ENCODE peak calls at places on chromosomes 7 and 10, in ten cellular contexts. P, I, O, G, B, F, A, V, Q and J are unnamed samples.

GRCh38 chr7:69837387-69838068 is 239.3 kb downstream of the AUTS2 start:
- DNase-seq in V (no peak), B (no peak), P (no peak), O (no peak), I (no peak), F (no peak), A (peak), G (no peak), Q (no peak), J (no peak)

GRCh38 chr10:43219848-43220247 is 47.0 kb downstream of the RASGEF1A start:
- DNase-seq in I (no peak), F (no peak), A (no peak), V (no peak), G (peak), O (no peak), P (no peak), B (peak), Q (no peak), J (no peak)

GRCh38 chr10:63166742-63167258 is 33.7 kb downstream of the NRBF2 start:
- DNase-seq in O (no peak), I (peak), F (no peak), A (peak), P (peak), B (no peak), V (peak), G (no peak), Q (peak), J (peak)

GRCh38 chr7:30225863-30226361 is 58.5 kb upstream of the ZNRF2 start:
- DNase-seq in I (peak), G (no peak), A (peak), P (peak), F (peak), Q (peak), V (no peak), O (peak), B (no peak), J (peak)

GRCh38 chr10:15433850-15434537 is 62.9 kb upstream of the FAM171A1 start:
- DNase-seq in A (peak), I (peak), V (peak), Q (peak), F (no peak), O (no peak), B (no peak), G (no peak), P (peak), J (peak)

GRCh38 chr10:119374236-119374635 is 166.9 kb downstream of the GRK5 start:
- DNase-seq in G (no peak), P (no peak), B (no peak), Q (no peak), O (no peak), V (no peak), F (no peak), A (no peak), I (no peak), J (no peak)

GRCh38 chr7:101206665-101207042 is 5.8 kb upstream of the MOGAT3 start:
- DNase-seq in P (no peak), O (no peak), B (no peak), F (no peak), Q (no peak), G (no peak), A (no peak), V (no peak), I (no peak), J (no peak)

GRCh38 chr7:44194069-44194468 is 4.8 kb upstream of the GCK start:
- DNase-seq in A (no peak), F (no peak), G (no peak), V (no peak), Q (peak), B (no peak), P (no peak), I (no peak), O (no peak), J (no peak)

GRCh38 chr10:132486539-132487121 is 51.0 kb upstream of the INPP5A start:
- DNase-seq in Q (no peak), I (no peak), O (no peak), G (no peak), V (no peak), A (no peak), P (no peak), F (no peak), B (peak), J (no peak)

GRCh38 chr7:105678811-105679495 is 97.7 kb upstream of the EFCAB10 start:
- DNase-seq in O (peak), F (peak), I (peak), A (peak), B (peak), G (no peak), Q (peak), P (no peak), V (no peak), J (peak)

GRCh38 chr7:87213801-87214200 is 5.7 kb downstream of the TMEM243 start:
- DNase-seq in G (no peak), F (no peak), Q (no peak), O (no peak), P (no peak), A (peak), V (no peak), B (no peak), I (no peak), J (no peak)

GRCh38 chr10:28906011-28906411 is 228.7 kb downstream of the BAMBI start:
- DNase-seq in O (no peak), G (no peak), A (no peak), F (no peak), P (peak), V (no peak), I (no peak), B (no peak), Q (no peak), J (no peak)

GRCh38 chr10:119131512-119132240 is 27.8 kb downstream of the DENND10 start:
- DNase-seq in G (no peak), F (no peak), O (no peak), P (no peak), A (peak), Q (peak), B (no peak), V (no peak), I (peak), J (peak)

GRCh38 chr10:45377321-45377720 is 3.3 kb downstream of the ALOX5 start:
- DNase-seq in A (no peak), B (no peak), O (no peak), V (no peak), F (no peak), I (no peak), P (no peak), Q (no peak), G (no peak), J (no peak)

GRCh38 chr7:115260381-115260780 is 338.5 kb downstream of the MDFIC start:
- DNase-seq in P (no peak), A (peak), B (no peak), F (no peak), O (no peak), I (no peak), Q (peak), V (no peak), G (no peak), J (no peak)

GRCh38 chr10:14822879-14823755 is 14.7 kb downstream of the CDNF start:
- DNase-seq in P (peak), O (peak), B (no peak), V (peak), F (peak), A (peak), I (peak), Q (peak), G (no peak), J (peak)

GRCh38 chr7:78007231-78007630 is 208.7 kb downstream of the PHTF2 start:
- DNase-seq in O (no peak), Q (no peak), I (no peak), G (no peak), V (no peak), A (no peak), F (no peak), B (no peak), P (no peak), J (no peak)

GRCh38 chr7:123797673-123798526 is 47.1 kb upstream of the HYAL4 start:
- DNase-seq in Q (peak), V (no peak), F (no peak), P (peak), B (no peak), A (peak), I (peak), O (no peak), G (no peak), J (no peak)

GRCh38 chr10:120963053-120963533 is 111.9 kb downstream of the WDR11 start:
- DNase-seq in Q (no peak), P (no peak), O (peak), G (no peak), I (no peak), F (peak), V (no peak), B (no peak), A (no peak), J (peak)

GRCh38 chr7:80496586-80496985 is 15.3 kb downstream of the GNAT3 start:
- DNase-seq in B (no peak), Q (peak), P (no peak), O (no peak), A (peak), F (no peak), V (no peak), G (no peak), I (no peak), J (no peak)

GRCh38 chr7:45986355-45987298 is 65.6 kb upstream of the IGFBP3 start:
- DNase-seq in P (no peak), O (no peak), F (no peak), I (no peak), V (no peak), G (no peak), A (no peak), Q (no peak), B (no peak), J (no peak)

GRCh38 chr7:116990056-116990455 is 36.8 kb downstream of the ST7 start:
- DNase-seq in G (no peak), B (no peak), A (no peak), V (no peak), F (peak), I (no peak), O (no peak), Q (no peak), P (no peak), J (no peak)